ENCODE peak calls at places on chromosomes 2 and 18, in five cellular contexts. I is fibroblast of gingiva; R is T-helper 2 cell; X is activated naive CD8-positive, alpha-beta T cell treated with anti-CD3 and anti-CD28 coated beads, Interleukin-2, amount 10 ng/mL, durations not matched to agents 7 days and 5 days; K is HuH-7.5. B is an unnamed sample.

GRCh38 chr18:23585007-23585871 is 1.1 kb downstream of the NPC1 start:
- DNase-seq in X (no peak), K (no peak), I (peak), R (peak), B (peak)

GRCh38 chr2:60992985-60993392 is 24.5 kb upstream of the PEX13 start:
- DNase-seq in X (no peak), I (no peak), K (no peak), R (peak), B (peak)

GRCh38 chr2:27353762-27354596 is 2.6 kb downstream of the GTF3C2 start:
- DNase-seq in I (peak), K (no peak), X (no peak), R (no peak), B (no peak)

GRCh38 chr2:160522951-160523700 is 29.5 kb upstream of the RBMS1 start:
- DNase-seq in I (peak), X (no peak), K (no peak), R (no peak), B (no peak)

GRCh38 chr2:175039031-175039430 is 33.9 kb upstream of the CHN1 start:
- DNase-seq in R (no peak), X (no peak), K (no peak), I (no peak), B (no peak)

GRCh38 chr2:108215794-108216211 is 24.0 kb upstream of the SULT1C3 start:
- DNase-seq in K (peak), I (peak), R (no peak), X (no peak), B (no peak)

GRCh38 chr2:88254437-88255081 is 84.4 kb downstream of the THNSL2 start:
- DNase-seq in X (no peak), K (no peak), I (no peak), R (no peak), B (no peak)

GRCh38 chr2:64857581-64858471 is 131.4 kb upstream of the SLC1A4 start:
- DNase-seq in R (no peak), K (no peak), X (no peak), I (peak), B (no peak)

GRCh38 chr2:235836416-235837042 is 331.7 kb downstream of the GBX2 start:
- DNase-seq in K (no peak), I (no peak), R (no peak), X (no peak), B (no peak)

GRCh38 chr2:121319941-121320340 is 34.9 kb upstream of the TFCP2L1 start:
- DNase-seq in I (no peak), K (no peak), X (no peak), R (no peak), B (no peak)

GRCh38 chr2:237872178-237872887 is 12.9 kb downstream of the RAMP1 start:
- DNase-seq in K (no peak), X (no peak), R (no peak), I (no peak), B (no peak)

GRCh38 chr2:32732135-32732534 is 104.3 kb downstream of the TTC27 start:
- DNase-seq in X (no peak), R (no peak), I (peak), K (no peak), B (no peak)

GRCh38 chr2:236858661-236859060 is 227.0 kb upstream of the COPS8 start:
- DNase-seq in I (no peak), R (no peak), X (no peak), K (no peak), B (no peak)

GRCh38 chr2:127179756-127180155 is 40.3 kb downstream of the CYP27C1 start:
- DNase-seq in R (no peak), X (no peak), I (peak), K (no peak), B (no peak)

GRCh38 chr2:218387369-218388194 is 5.5 kb downstream of the SLC11A1 start:
- DNase-seq in I (peak), X (no peak), K (peak), R (no peak), B (peak)

GRCh38 chr18:23038712-23039111 is 96.6 kb upstream of the CABLES1 start:
- DNase-seq in R (no peak), X (no peak), K (no peak), I (peak), B (no peak)

GRCh38 chr2:68292108-68292710 is 27.5 kb downstream of the CNRIP1 start:
- DNase-seq in I (peak), X (no peak), K (peak), R (peak), B (no peak)